ENCODE peak calls at places on chromosome 16, in six cellular contexts. I is breast epithelium, M is testis, A is upper lobe of left lung, R is uterus, Q is stomach. L is an unnamed sample. For H3K4me1, the result is how much of the 10 kb centered on the place peaks cover.

GRCh38 chr16:89119161-89119621 is 25.5 kb downstream of the ACSF3 start:
- DNase-seq in Q (no peak), I (no peak), R (no peak), M (no peak), A (no peak), L (no peak)

GRCh38 chr16:26605872-26606271 is 460.9 kb upstream of the C16orf82 start:
- DNase-seq in I (no peak), M (no peak), Q (no peak), A (no peak), R (no peak), L (no peak)

GRCh38 chr16:20763461-20764232 is at the start of gene ACSM3:
- DNase-seq in A (peak), M (peak), I (no peak), Q (peak), R (peak), L (peak)

GRCh38 chr16:497258-497657 is 30.3 kb upstream of the CAPN15 start:
- DNase-seq in I (no peak), Q (no peak), A (no peak), M (no peak), R (no peak), L (no peak)

GRCh38 chr16:4344659-4345438 is 6.3 kb downstream of the PAM16 start:
- DNase-seq in I (no peak), M (peak), Q (peak), R (no peak), A (no peak), L (no peak)

GRCh38 chr16:65068151-65068740 is 53.6 kb downstream of the CDH11 start:
- DNase-seq in Q (no peak), M (no peak), R (peak), A (no peak), I (no peak), L (no peak)

GRCh38 chr16:23768581-23768980 is 13.8 kb downstream of the CHP2 start:
- DNase-seq in M (no peak), Q (no peak), I (no peak), R (no peak), A (no peak), L (no peak)

GRCh38 chr16:28168991-28169554 is 42.7 kb downstream of the XPO6 start:
- DNase-seq in R (no peak), I (no peak), A (no peak), Q (no peak), M (no peak), L (no peak)

GRCh38 chr16:62978451-62978850 is 942.2 kb upstream of the CDH8 start:
- DNase-seq in I (no peak), M (no peak), Q (no peak), A (no peak), R (no peak), L (no peak)

GRCh38 chr16:29820271-29820701 is at the start of gene MVP:
- DNase-seq in A (peak), M (peak), I (peak), R (peak), Q (peak), L (peak)

GRCh38 chr16:52366997-52367396 is 179.9 kb downstream of the TOX3 start:
- DNase-seq in M (no peak), R (no peak), I (no peak), Q (no peak), A (no peak), L (no peak)

GRCh38 chr16:16015849-16016248 is 66.4 kb downstream of the ABCC1 start:
- DNase-seq in A (no peak), Q (no peak), M (no peak), I (no peak), R (no peak), L (no peak)

GRCh38 chr16:70685938-70686375 is at the start of gene MTSS2:
- DNase-seq in A (peak), R (peak), I (peak), M (peak), Q (peak), L (peak)

GRCh38 chr16:68347605-68348004 is 36.8 kb downstream of the PRMT7 start:
- DNase-seq in R (no peak), I (no peak), M (no peak), Q (no peak), A (no peak), L (no peak)

GRCh38 chr16:30983289-30983889 is 1.6 kb upstream of the HSD3B7 start:
- DNase-seq in M (no peak), I (no peak), A (no peak), R (no peak), Q (no peak), L (no peak)

GRCh38 chr16:13110124-13110796 is 208.9 kb downstream of the SHISA9 start:
- DNase-seq in M (no peak), I (no peak), A (no peak), Q (no peak), R (no peak), L (no peak)

GRCh38 chr16:57029161-57030160 is 40.1 kb downstream of the NLRC5 start:
- DNase-seq in Q (no peak), A (no peak), R (no peak), M (no peak), I (no peak), L (no peak)

GRCh38 chr16:31050280-31051030 is 17.1 kb downstream of the STX4 start:
- DNase-seq in I (no peak), R (no peak), Q (no peak), A (no peak), M (no peak), L (no peak)

GRCh38 chr16:72766506-72766905 is 281.4 kb downstream of the ZFHX3 start:
- DNase-seq in A (no peak), M (no peak), R (no peak), I (no peak), Q (no peak), L (no peak)

GRCh38 chr16:70684146-70685060 is 1.4 kb downstream of the MTSS2 start:
- DNase-seq in Q (no peak), M (no peak), I (no peak), R (no peak), A (no peak), L (no peak)

GRCh38 chr16:65480276-65480675 is 358.4 kb upstream of the CDH11 start:
- DNase-seq in M (no peak), R (no peak), Q (no peak), I (no peak), A (no peak), L (no peak)

GRCh38 chr16:31363721-31364120 is 8.7 kb downstream of the ITGAX start:
- DNase-seq in Q (no peak), R (no peak), I (peak), M (no peak), A (peak), L (no peak)

GRCh38 chr16:30609928-30610839 is at the start of gene ZNF689:
- DNase-seq in M (peak), R (peak), Q (peak), A (peak), I (peak), L (peak)

GRCh38 chr16:5323284-5323683 is 225.7 kb upstream of the EEF2KMT start:
- DNase-seq in M (no peak), A (no peak), R (no peak), Q (no peak), I (no peak), L (no peak)

GRCh38 chr16:58032710-58033293 is 7.2 kb downstream of the MMP15 start:
- DNase-seq in I (no peak), R (no peak), M (peak), Q (peak), A (peak), L (no peak)

GRCh38 chr16:4053663-4054479 is 62.4 kb downstream of the ADCY9 start:
- DNase-seq in M (no peak), I (peak), Q (peak), A (peak), R (peak), L (peak)

GRCh38 chr16:88688013-88688778 is 1.9 kb upstream of the SNAI3 start:
- DNase-seq in A (no peak), R (no peak), Q (peak), M (no peak), I (no peak), L (no peak)

GRCh38 chr16:26643519-26643918 is 423.2 kb upstream of the C16orf82 start:
- DNase-seq in M (no peak), Q (no peak), R (no peak), A (no peak), I (no peak), L (no peak)

GRCh38 chr16:9094008-9094846 is 2.8 kb downstream of the HAPSTR1 start:
- DNase-seq in Q (no peak), M (no peak), I (no peak), R (no peak), A (no peak), L (no peak)

GRCh38 chr16:66918803-66919568 is at the start of gene CDH16:
- DNase-seq in M (no peak), A (no peak), R (no peak), Q (no peak), I (no peak), L (no peak)

GRCh38 chr16:1290860-1291575 is 18.4 kb upstream of the UBE2I start:
- DNase-seq in R (no peak), Q (no peak), A (no peak), M (no peak), I (no peak), L (no peak)

GRCh38 chr16:27315333-27316037 is 1.7 kb downstream of the IL4R start:
- DNase-seq in M (no peak), R (peak), A (peak), I (no peak), Q (peak), L (no peak)

GRCh38 chr16:86095906-86096485 is 197.0 kb downstream of the IRF8 start:
- DNase-seq in R (no peak), Q (no peak), I (no peak), A (no peak), M (no peak), L (no peak)

GRCh38 chr16:19860146-19861030 is 24.3 kb downstream of the GPRC5B start:
- DNase-seq in R (no peak), I (no peak), M (no peak), Q (no peak), A (no peak), L (no peak)

GRCh38 chr16:53913920-53914319 is 210.0 kb downstream of the FTO start:
- DNase-seq in A (no peak), Q (no peak), M (peak), I (no peak), R (no peak), L (no peak)

GRCh38 chr16:48444574-48444973 is 59.4 kb upstream of the SIAH1 start:
- DNase-seq in M (no peak), I (no peak), R (peak), Q (no peak), A (no peak), L (peak)

GRCh38 chr16:54933281-54934150 is 2.9 kb downstream of the IRX5 start:
- DNase-seq in M (no peak), Q (no peak), R (no peak), A (no peak), I (no peak), L (no peak)
- H3K4me1 ChIP-seq in M (under half), Q (half or more), R (under half), A (under half), I (under half), L (under half)

DNA sequence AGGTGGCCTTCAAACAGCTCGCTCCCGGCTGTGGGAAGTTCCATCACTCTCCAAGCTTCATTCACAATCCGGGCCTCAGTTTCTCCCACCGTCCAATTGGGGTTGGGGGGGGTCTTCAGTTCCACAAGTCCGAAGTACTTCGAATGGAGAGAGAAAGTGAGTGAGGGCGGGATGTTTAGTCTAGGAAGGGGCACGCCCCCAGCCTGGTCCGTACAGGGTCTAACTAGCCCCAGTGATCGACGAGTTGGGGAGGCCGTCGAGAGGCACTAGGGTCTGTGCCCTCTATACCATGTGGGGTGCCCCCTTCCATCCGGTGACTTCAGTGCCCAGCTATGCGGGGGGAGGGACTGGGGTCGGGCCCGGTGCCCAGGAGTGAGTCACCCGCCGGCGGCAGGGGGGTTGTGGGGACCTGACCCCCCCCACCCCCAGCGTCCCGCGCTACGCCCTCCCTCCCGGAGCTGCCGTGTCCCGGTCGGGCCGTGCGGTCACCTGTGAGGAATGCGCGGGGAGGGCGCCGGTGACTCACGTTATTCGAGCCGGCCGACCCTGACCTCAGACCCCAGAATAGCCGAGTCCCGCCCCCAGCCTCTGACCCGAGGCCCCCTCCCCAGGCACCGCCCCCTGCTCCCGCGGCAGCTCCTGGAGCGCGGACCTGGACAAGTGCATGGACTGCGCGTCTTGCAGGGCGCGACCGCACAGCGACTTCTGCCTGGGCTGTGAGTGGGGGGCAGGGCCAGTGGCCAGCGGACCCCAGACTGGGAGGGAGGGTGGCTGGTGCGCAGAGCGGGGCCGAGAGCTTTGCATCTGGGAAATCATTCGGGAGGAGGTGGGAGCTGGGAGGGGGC is 658 bp downstream of the TNFRSF12A start:
- DNase-seq in R (peak), A (peak), Q (peak), I (peak), M (peak), L (peak)
- TF ChIP-seq POLR2A in R (no peak), A (no peak), Q (no peak), I (peak), M (no peak), L (no peak)

DNA sequence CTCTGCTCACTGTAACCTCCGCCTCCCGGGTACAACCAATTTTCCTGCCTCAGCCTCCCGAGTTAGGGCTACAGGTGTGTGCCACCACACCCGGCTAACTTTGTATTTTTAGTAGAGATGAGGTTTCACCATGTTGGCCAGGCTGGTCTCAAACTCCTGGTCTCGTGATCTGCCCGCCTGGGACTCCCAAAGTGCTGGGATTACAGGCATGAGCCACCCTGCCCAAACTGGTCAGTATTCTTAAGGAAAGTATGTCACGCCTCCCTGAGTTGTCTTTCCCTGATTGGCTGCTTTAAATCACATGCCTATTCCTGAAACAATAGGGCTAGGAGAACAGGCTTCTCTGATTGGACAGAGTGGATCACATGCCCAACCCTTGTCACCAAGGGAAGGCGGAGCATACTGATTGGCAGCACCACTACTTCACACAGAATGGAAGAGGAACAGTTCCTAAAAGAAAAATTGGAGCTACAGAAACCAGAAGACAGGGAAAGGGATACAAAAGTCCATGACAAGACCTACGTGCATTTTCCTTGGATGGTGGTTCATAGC is 17.6 kb upstream of the CYB5B start:
- DNase-seq in R (no peak), I (no peak), M (peak), A (no peak), Q (no peak), L (no peak)
- H3K4me1 ChIP-seq in R (under half), I (under half), M (under half), A (under half), Q (under half), L (under half)

GRCh38 chr16:81900456-81900855 is 110.8 kb downstream of the SDR42E1 start:
- DNase-seq in I (no peak), R (no peak), A (no peak), M (no peak), Q (no peak), L (no peak)
- TF ChIP-seq POLR2A in I (no peak), R (no peak), A (no peak), M (no peak), Q (no peak), L (no peak)

DNA sequence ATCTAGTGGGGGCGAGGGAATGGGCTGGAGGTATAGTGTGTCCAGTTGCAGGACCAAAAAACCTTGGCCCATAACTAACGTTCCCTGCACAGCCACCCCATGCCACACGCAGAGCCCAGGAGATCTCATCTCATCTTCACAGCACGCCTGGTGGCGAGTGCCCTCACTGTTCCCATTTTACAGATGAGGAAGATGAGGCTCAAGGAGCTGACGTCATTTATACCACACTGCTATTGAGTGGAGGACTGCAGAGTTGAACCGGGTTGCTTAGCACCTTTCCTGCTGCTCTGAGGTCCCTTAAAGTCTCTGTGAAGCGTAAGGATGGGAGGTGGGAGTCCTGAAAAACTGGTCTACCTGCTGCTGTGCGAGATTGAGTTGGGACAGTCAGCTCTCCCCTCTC is 172.5 kb downstream of the XYLT1 start:
- DNase-seq in M (no peak), A (no peak), I (no peak), Q (no peak), R (no peak), L (no peak)
- H3K4me1 ChIP-seq in M (under half), A (under half), I (under half), Q (under half), R (under half), L (under half)

GRCh38 chr16:11914759-11915643 is 755 bp downstream of the GSPT1 start:
- DNase-seq in M (peak), Q (peak), A (peak), I (no peak), R (no peak), L (peak)

GRCh38 chr16:11915644-11916523 is at the start of gene GSPT1:
- DNase-seq in R (peak), Q (peak), A (peak), I (peak), M (peak), L (peak)

GRCh38 chr16:11913425-11914079 is 2.2 kb downstream of the GSPT1 start:
- DNase-seq in Q (no peak), R (no peak), I (no peak), M (no peak), A (no peak), L (no peak)

GRCh38 chr16:11914210-11914758 is 1.5 kb downstream of the GSPT1 start:
- DNase-seq in M (no peak), R (no peak), A (no peak), I (no peak), Q (no peak), L (no peak)

GRCh38 chr16:11916524-11917285 is 949 bp upstream of the GSPT1 start:
- DNase-seq in Q (peak), M (no peak), I (peak), A (peak), R (no peak), L (no peak)
- TF ChIP-seq POLR2A in Q (no peak), M (no peak), I (no peak), A (no peak), R (no peak), L (no peak)

DNA sequence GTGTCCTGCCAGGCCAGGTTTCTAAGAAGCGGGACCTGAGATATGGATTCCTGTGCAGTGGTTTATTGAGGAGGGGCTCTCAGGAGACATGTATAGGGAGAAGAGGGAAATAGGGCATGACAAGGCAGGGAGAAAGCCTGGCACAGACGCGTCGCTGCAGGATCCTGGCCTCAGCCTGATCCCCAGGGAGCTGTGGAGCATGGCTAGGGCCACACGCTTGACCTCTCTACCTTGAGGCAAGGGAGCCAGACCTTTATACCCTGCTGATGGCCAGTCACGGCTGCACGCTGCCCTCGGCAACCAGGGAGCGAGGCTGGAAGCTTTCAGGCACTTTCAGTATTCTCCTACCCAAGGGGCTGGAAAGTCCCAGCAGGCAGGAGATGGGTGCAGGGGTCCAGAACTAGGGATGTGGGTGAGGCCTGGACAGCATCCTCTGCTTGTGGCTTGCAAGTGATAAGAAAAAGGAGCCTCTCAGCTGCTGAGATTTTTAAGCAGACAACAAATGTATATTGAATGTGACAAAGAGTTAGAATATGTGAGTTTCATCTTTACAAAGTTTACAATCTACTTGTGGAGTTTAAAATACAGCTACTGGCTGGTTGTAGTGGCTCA is 10.0 kb upstream of the KLHL36 start:
- DNase-seq in M (no peak), Q (no peak), R (no peak), A (no peak), I (no peak), L (no peak)
- H3K4me1 ChIP-seq in M (under half), Q (under half), R (under half), A (under half), I (under half), L (under half)